ENCODE peak calls at places on chromosomes 12 and 14, in seven cellular contexts. P is left cardiac atrium, Q is GM04503, R is caudate nucleus, N is fibroblast of gingiva, L is GDM1, G is iris pigment epithelial cell. D is an unnamed sample.

GRCh38 chr12:93766802-93767523 is 89.8 kb downstream of the CRADD start:
- DNase-seq in Q (no peak), L (no peak), P (no peak), G (peak; percentile 81), R (peak; percentile 11), N (peak; percentile 91), D (peak; percentile 75)

GRCh38 chr14:71932229-71932951 is at the start of gene RGS6:
- DNase-seq in P (no peak), L (peak; percentile 5), N (no peak), R (no peak), Q (no peak), G (peak; percentile 27), D (peak; percentile 3)

GRCh38 chr12:122988612-122989442 is 8.3 kb downstream of the ARL6IP4 start:
- DNase-seq in N (no peak), P (no peak), R (no peak), L (no peak), Q (no peak), G (no peak), D (no peak)

GRCh38 chr12:96083020-96083489 is 47.7 kb upstream of the LTA4H start:
- DNase-seq in P (no peak), Q (no peak), N (no peak), L (no peak), G (no peak), R (no peak), D (no peak)

GRCh38 chr12:6204533-6205143 is 4.4 kb downstream of the CD9 start:
- DNase-seq in R (no peak), L (peak; percentile 66), Q (no peak), N (no peak), G (no peak), P (peak; percentile 32), D (no peak)

GRCh38 chr14:72590577-72590976 is 303.3 kb downstream of the DPF3 start:
- DNase-seq in G (no peak), N (no peak), R (no peak), P (no peak), L (no peak), Q (no peak), D (no peak)

GRCh38 chr12:118922405-118922804 is 58.9 kb upstream of the SRRM4 start:
- DNase-seq in N (no peak), P (no peak), L (no peak), G (no peak), Q (no peak), R (no peak), D (no peak)

GRCh38 chr12:131044760-131045381 is 91.2 kb downstream of the ADGRD1 start:
- DNase-seq in R (no peak), Q (no peak), P (no peak), G (peak; percentile 3), L (peak; percentile 46), N (no peak), D (no peak)

GRCh38 chr14:49940805-49941421 is 48.0 kb downstream of the ARF6 start:
- DNase-seq in G (peak; percentile 93), L (no peak), R (no peak), N (peak; percentile 57), Q (peak; percentile 41), P (no peak), D (peak; percentile 44)